ENCODE peak calls at places on chromosomes 1 and 21, in five cellular contexts. U is fibroblast of lung, D is MM.1S, P is mammary epithelial cell, C is A549. N is an unnamed sample.
A peak's percentile ranks its signal among the peaks of the same experiment; 100 is the strongest.

GRCh38 chr21:29114765-29115164 is 15.7 kb upstream of the MAP3K7CL start:
- DNase-seq in C (peak; percentile 9), D (no peak), U (peak; percentile 81), P (peak; percentile 72), N (peak; percentile 94)

GRCh38 chr1:151574575-151575529 is 34.7 kb downstream of the TUFT1 start:
- DNase-seq in D (no peak), C (peak; percentile 72), U (peak; percentile 88), P (peak; percentile 60), N (peak; percentile 87)

GRCh38 chr1:212366901-212367300 is 47.8 kb downstream of the PACC1 start:
- DNase-seq in P (no peak), C (no peak), U (peak; percentile 50), D (no peak), N (no peak)

GRCh38 chr1:82317671-82318070 is 516.9 kb downstream of the ADGRL2 start:
- DNase-seq in P (peak; percentile 55), C (no peak), D (no peak), U (no peak), N (no peak)

GRCh38 chr1:63274371-63274770 is 48.0 kb upstream of the FOXD3 start:
- DNase-seq in D (no peak), U (no peak), C (no peak), P (no peak), N (no peak)

GRCh38 chr1:209416009-209416408 is 167.5 kb upstream of the CAMK1G start:
- DNase-seq in P (peak; percentile 100), U (no peak), C (no peak), D (no peak), N (peak; percentile 85)

GRCh38 chr21:15725949-15726348 is 3.8 kb upstream of the USP25 start:
- DNase-seq in C (no peak), D (no peak), P (no peak), U (no peak), N (no peak)

GRCh38 chr1:195430826-195431225 is 1177.4 kb downstream of the KCNT2 start:
- DNase-seq in D (no peak), C (no peak), U (peak; percentile 5), P (no peak), N (no peak)

GRCh38 chr1:161946071-161946987 is 77.3 kb downstream of the OLFML2B start:
- DNase-seq in U (peak; percentile 62), C (no peak), D (no peak), P (no peak), N (no peak)

GRCh38 chr1:109759513-109760334 is 4.0 kb downstream of the EPS8L3 start:
- DNase-seq in D (no peak), C (no peak), P (no peak), U (no peak), N (no peak)

DNA sequence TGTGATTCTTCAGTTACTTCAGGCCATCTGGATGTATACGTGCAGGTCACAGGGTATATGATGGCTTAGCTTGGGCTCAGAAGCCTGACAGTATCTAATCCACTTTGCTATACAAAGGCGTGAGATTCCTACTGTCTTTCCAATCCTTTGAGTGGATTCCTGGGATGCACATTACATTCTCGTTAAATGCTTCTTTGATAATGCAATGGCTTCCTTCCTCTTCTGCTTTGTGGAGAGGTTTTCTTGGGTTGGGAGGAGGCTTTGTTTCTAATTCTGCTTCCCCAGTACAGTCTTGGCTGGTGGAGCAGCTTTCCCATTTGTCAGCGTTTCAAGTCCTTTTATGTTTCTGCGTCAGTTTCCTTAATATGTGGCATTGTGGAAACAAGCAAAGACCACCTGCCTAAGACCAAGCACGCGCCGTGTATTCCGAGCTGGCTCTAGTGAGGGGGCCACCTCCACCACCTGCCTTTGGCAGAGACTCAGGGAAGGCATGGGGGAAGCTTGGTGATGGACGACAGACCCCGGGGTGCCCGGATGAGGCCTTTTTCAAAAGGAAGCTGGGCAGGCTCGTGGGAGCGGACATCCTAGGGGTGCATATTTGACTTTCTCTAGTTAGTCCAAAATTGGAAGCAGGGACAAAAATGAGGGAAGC is 72.7 kb downstream of the WDR4 start:
- DNase-seq in U (no peak), P (no peak), C (no peak), D (no peak), N (no peak)
- TF ChIP-seq CTCF in U (no peak), P (no peak), C (no peak), D (no peak), N (no peak)

DNA sequence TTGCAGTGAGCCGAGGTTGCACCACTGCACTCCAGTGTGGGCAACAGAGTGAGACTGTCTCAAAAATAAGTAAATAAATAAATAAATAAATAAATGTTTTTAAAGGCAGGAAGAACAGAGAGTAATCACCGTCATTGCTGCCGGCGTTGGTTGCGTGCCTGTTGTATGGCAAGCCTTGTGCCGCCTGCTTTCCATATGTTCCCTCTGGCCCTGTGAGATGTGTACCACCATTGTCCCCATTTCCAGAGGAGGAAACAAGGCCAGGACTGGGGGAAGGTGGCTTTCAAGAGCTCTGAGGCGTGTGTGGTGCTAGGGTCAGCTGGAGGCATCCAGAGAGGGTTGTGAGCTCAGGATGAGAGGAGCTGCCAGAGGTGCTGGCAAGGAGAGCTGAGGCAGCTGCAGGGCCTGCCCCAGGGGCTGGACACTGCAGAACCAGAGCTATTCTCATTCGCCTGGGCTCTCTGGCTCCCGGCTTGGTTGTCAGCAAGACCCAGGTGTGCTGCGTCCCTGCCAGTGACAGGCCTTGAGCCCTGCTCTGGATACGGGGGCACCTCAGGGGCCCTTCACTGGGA is 5.2 kb upstream of the MARCKSL1 start:
- DNase-seq in U (no peak), C (no peak), P (no peak), D (no peak), N (no peak)
- H3K4me2 ChIP-seq in U (no peak overlapping the region), C (no peak overlapping the region), P (no peak overlapping the region), D (no peak overlapping the region), N (no peak overlapping the region)

DNA sequence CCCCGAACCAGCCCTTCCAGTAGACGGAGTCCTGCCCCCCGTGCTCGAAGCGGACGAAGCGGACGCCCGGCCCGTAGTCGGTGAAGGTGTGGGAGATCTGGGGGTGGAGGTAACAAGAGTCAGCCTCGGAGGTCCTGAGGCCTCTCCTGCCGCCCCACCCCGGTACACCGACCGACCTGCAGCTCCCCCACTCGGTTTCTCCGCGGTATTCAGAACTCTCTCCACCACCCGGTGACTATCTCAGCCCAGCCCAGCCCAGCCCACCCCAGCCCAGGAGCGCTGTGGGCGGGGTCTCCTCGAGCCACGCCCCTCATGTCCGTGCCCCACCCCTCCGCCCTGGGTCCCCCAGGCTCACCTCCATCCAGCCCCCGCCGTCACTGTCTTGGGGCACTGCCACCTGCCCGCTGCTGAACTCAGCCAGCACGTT is 5.5 kb downstream of the FBXO2 start:
- DNase-seq in P (no peak), U (no peak), C (no peak), D (no peak), N (no peak)
- TF ChIP-seq CTCF in P (no peak), U (no peak), C (no peak), D (no peak), N (no peak)

GRCh38 chr1:42006836-42007235 is 88.1 kb upstream of the HIVEP3 start:
- DNase-seq in D (no peak), U (peak; percentile 12), C (no peak), P (peak; percentile 68), N (no peak)

GRCh38 chr1:42004322-42004721 is 85.6 kb upstream of the HIVEP3 start:
- DNase-seq in C (no peak), U (no peak), D (no peak), P (no peak), N (no peak)

GRCh38 chr1:42004860-42005259 is 86.1 kb upstream of the HIVEP3 start:
- DNase-seq in D (no peak), C (no peak), U (no peak), P (no peak), N (no peak)

GRCh38 chr1:42006093-42006492 is 87.4 kb upstream of the HIVEP3 start:
- DNase-seq in D (no peak), C (no peak), U (no peak), P (no peak), N (no peak)

DNA sequence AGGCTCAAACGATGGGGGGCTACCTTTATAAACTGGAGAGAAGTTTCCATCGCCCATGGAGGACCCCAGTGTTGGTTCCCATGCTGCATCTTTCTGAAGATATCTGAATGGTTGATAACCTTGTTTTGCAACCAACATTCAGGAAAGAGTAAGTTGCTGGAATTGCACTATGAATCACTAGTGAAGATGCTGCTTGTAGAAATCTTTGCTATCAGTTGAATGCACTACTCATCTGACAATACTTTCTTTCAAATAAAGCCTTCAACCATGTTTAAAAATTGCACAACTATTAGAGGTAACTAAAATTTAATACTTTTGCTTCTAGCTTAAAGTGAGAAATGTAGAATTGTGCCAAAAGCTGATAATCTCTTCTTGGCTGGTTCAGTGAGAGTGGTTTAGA is 86.8 kb upstream of the HIVEP3 start:
- DNase-seq in D (no peak), C (no peak), U (no peak), P (no peak), N (no peak)
- H3K4me2 ChIP-seq in D (no peak overlapping the region), C (no peak overlapping the region), U (no peak overlapping the region), P (no peak overlapping the region), N (no peak overlapping the region)

GRCh38 chr1:25813734-25814471 is 5.9 kb upstream of the MTFR1L start:
- DNase-seq in U (no peak), P (no peak), D (no peak), C (no peak), N (no peak)
- TF ChIP-seq CTCF in U (no peak), P (no peak), D (no peak), C (no peak), N (no peak)

N was measured in PC-9.